ENCODE peak calls at places on chromosome 1, in ten cellular contexts. T is PC-3, H is tibial nerve, E is AG10803, K is suprapubic skin, B is heart left ventricle, R is GM06990, P is IMR-90, O is AG09309, U is Peyer's patch. I is an unnamed sample.

GRCh38 chr1:185652348-185652747 is 81.8 kb upstream of the HMCN1 start:
- DNase-seq in T (peak; percentile 13), H (no peak), E (no peak), K (no peak), B (no peak), R (no peak), P (no peak), O (no peak), U (no peak), I (no peak)

GRCh38 chr1:183783896-183784637 is 20.9 kb upstream of the RGL1 start:
- DNase-seq in T (peak; percentile 34), H (peak; percentile 51), E (peak; percentile 59), K (no peak), B (peak; percentile 83), R (no peak), P (peak; percentile 91), O (no peak), U (no peak), I (peak; percentile 25)

GRCh38 chr1:230306158-230306557 is 120.0 kb downstream of the PGBD5 start:
- DNase-seq in T (no peak), H (no peak), E (no peak), K (peak; percentile 15), B (no peak), R (no peak), P (no peak), O (no peak), U (no peak), I (no peak)

GRCh38 chr1:1785666-1786065 is 7.4 kb upstream of the NADK start:
- DNase-seq in T (no peak), H (no peak), E (no peak), K (no peak), B (no peak), R (no peak), P (no peak), O (no peak), U (no peak), I (no peak)

GRCh38 chr1:224237094-224237881 is 54.2 kb downstream of the DEGS1 start:
- DNase-seq in T (no peak), H (no peak), E (no peak), K (no peak), B (no peak), R (no peak), P (no peak), O (no peak), U (peak; percentile 11), I (no peak)

GRCh38 chr1:23719162-23719820 is 24.0 kb upstream of the ELOA start:
- DNase-seq in T (peak; percentile 16), H (no peak), E (peak; percentile 31), K (no peak), B (no peak), R (peak; percentile 61), P (peak; percentile 85), O (no peak), U (no peak), I (peak; percentile 85)

GRCh38 chr1:117671781-117672501 is 66.1 kb downstream of the TENT5C start:
- DNase-seq in T (no peak), H (peak; percentile 20), E (peak; percentile 36), K (no peak), B (peak; percentile 80), R (no peak), P (no peak), O (no peak), U (peak; percentile 83), I (no peak)

GRCh38 chr1:87329756-87330200 is 1.1 kb downstream of the LMO4 start:
- DNase-seq in T (peak; percentile 3), H (no peak), E (no peak), K (no peak), B (no peak), R (no peak), P (peak; percentile 23), O (no peak), U (no peak), I (no peak)

GRCh38 chr1:37479255-37480124 is 5.1 kb downstream of the ZC3H12A start:
- DNase-seq in T (peak; percentile 98), H (peak; percentile 77), E (peak; percentile 91), K (peak; percentile 95), B (peak; percentile 79), R (peak; percentile 86), P (peak; percentile 90), O (peak; percentile 73), U (peak; percentile 98), I (peak; percentile 98)

GRCh38 chr1:229171934-229172333 is 99.0 kb upstream of the RAB4A start:
- DNase-seq in T (peak; percentile 19), H (no peak), E (no peak), K (no peak), B (no peak), R (no peak), P (no peak), O (no peak), U (peak; percentile 69), I (no peak)

DNA sequence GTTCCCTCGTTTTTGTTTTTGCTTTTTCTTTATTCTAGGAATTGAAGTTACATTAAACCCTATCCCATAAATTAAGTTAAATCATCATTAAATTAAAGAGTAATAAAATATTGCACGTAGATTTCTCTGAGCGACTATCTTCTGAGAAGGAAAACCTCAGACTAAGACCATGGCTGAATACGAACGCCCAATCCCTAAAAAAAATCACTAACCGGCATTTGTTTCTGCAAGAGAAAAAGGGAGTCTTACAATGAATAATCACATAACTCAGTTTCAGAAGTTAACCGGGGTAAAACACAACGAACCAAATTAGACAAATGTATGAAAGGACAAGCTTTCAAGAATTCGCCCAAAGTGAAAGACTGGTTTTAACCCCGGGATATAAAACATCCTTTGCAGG is 1.3 kb downstream of the PIK3R3 start:
- DNase-seq in T (peak; percentile 24), H (no peak), E (no peak), K (no peak), B (no peak), R (no peak), P (peak; percentile 28), O (no peak), U (no peak), I (no peak)
- H3K4me3 ChIP-seq in T (peak overlapping the region; percentile 95), H (peak overlapping the region; percentile 70), E (peak overlapping the region; percentile 76), K (peak overlapping the region; percentile 79), B (peak overlapping the region; percentile 74), R (peak overlapping the region; percentile 86), P (peak overlapping the region; percentile 54), O (peak overlapping the region; percentile 65), U (peak overlapping the region; percentile 69), I (peak overlapping the region; percentile 95)

DNA sequence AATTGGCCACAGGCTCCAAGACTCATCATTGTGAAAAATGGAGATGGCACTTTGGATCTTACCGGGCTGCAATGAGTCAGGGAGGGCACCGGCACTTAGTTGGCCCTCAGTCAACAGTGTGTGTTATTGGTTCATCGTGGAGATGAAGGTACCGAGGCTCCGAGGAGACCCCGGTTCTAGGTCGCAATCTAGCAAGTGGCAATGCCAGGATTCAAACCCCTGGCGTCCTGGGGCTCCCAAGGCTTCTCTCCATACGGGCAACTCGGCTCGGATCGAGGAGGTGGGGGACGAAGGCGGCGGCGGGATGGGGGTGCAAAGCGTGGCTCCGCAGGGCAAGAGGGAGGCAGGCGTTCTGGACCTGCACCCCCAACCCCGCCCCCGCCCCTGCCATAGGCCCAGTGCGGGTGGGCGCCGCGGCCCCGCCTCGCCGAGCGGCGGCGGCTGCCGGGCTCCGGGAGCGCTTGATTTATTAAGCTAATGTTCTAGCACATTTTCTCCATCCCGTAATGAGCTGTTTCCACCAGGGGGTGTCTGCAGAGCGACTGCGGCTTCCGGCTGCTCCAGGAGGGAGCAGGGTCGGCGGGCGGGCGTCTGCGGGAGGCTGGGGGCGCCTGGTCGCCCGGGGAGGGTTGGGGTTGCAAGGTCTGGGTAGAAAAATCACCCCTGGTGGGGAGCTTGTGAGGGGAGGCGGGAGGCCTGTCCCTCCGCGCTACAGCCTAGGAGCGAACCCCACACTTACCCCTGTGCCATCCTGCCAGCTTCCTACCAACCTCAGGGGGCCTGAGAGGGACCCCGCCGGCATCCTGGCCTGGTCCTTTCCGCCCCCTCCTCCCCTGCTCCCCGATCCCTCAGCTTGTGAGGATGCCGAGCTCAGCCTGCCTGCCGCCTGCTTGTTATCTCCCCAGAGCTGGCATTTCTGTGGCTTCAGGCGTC is 48.7 kb upstream of the ACOT11 start:
- DNase-seq in T (peak; percentile 54), H (no peak), E (peak; percentile 34), K (no peak), B (no peak), R (no peak), P (peak; percentile 36), O (no peak), U (peak; percentile 59), I (no peak)
- TF ChIP-seq CTCF in T (peak; percentile 50), H (peak; percentile 36), E (peak; percentile 54), K (peak; percentile 47), B (peak; percentile 58), R (peak; percentile 38), P (peak; percentile 46), O (peak; percentile 56), U (peak; percentile 50), I (no peak)

GRCh38 chr1:84300501-84300900 is 1.0 kb upstream of the SAMD13 start:
- DNase-seq in T (no peak), H (no peak), E (no peak), K (no peak), B (no peak), R (no peak), P (no peak), O (no peak), U (no peak), I (no peak)

GRCh38 chr1:84299536-84300260 is 1.8 kb upstream of the SAMD13 start:
- DNase-seq in T (no peak), H (no peak), E (no peak), K (no peak), B (no peak), R (no peak), P (peak; percentile 18), O (no peak), U (no peak), I (no peak)

GRCh38 chr1:84303154-84303830 is 1.8 kb downstream of the SAMD13 start:
- DNase-seq in T (no peak), H (no peak), E (no peak), K (no peak), B (no peak), R (no peak), P (peak; percentile 17), O (no peak), U (no peak), I (no peak)

GRCh38 chr1:84300991-84301758 is at the start of gene SAMD13:
- DNase-seq in T (peak; percentile 70), H (peak; percentile 80), E (peak; percentile 45), K (peak; percentile 79), B (peak; percentile 88), R (no peak), P (peak; percentile 69), O (no peak), U (peak; percentile 92), I (peak; percentile 63)

GRCh38 chr1:84301759-84302380 is 362 bp downstream of the SAMD13 start:
- DNase-seq in T (no peak), H (no peak), E (no peak), K (no peak), B (no peak), R (no peak), P (no peak), O (no peak), U (no peak), I (no peak)
- H3K4me3 ChIP-seq in T (peak overlapping the region; percentile 67), H (peak overlapping the region; percentile 26), E (no peak overlapping the region), K (peak overlapping the region; percentile 37), B (peak overlapping the region; percentile 55), R (no peak overlapping the region), P (no peak overlapping the region), O (no peak overlapping the region), U (peak overlapping the region; percentile 41), I (peak overlapping the region; percentile 60)

GRCh38 chr1:203055166-203055799 is 29.0 kb downstream of the PPFIA4 start:
- DNase-seq in T (no peak), H (no peak), E (no peak), K (no peak), B (no peak), R (no peak), P (no peak), O (no peak), U (no peak), I (no peak)
- TF ChIP-seq CTCF in T (peak; percentile 41), H (no peak), E (no peak), K (no peak), B (no peak), R (no peak), P (peak; percentile 7), O (no peak), U (no peak), I (no peak)

I was measured in gastrocnemius medialis.